ENCODE peak calls at places on chromosome 1, in six cellular contexts. One of them, this sample, is unnamed.

GRCh38 chr1:243233908-243234307 is 21.2 kb downstream of the CEP170 start:
- DNase-seq in prostate gland: no peak
- DNase-seq in left lung: no peak
- DNase-seq in thoracic aorta: no peak
- DNase-seq in heart left ventricle: no peak
- DNase-seq in pancreas: no peak
- DNase-seq in this sample: no peak

GRCh38 chr1:19079983-19080472 is 123.6 kb upstream of the IFFO2 start:
- DNase-seq in prostate gland: peak; percentile 87
- DNase-seq in left lung: no peak
- DNase-seq in thoracic aorta: no peak
- DNase-seq in heart left ventricle: no peak
- DNase-seq in pancreas: no peak
- DNase-seq in this sample: no peak

GRCh38 chr1:77313491-77313890 is 31.7 kb downstream of the AK5 start:
- DNase-seq in prostate gland: no peak
- DNase-seq in left lung: no peak
- DNase-seq in thoracic aorta: no peak
- DNase-seq in heart left ventricle: no peak
- DNase-seq in pancreas: peak; percentile 31
- DNase-seq in this sample: peak; percentile 1

GRCh38 chr1:207282496-207283380 is 38.7 kb upstream of the CD55 start:
- DNase-seq in prostate gland: no peak
- DNase-seq in left lung: no peak
- DNase-seq in thoracic aorta: no peak
- DNase-seq in heart left ventricle: no peak
- DNase-seq in pancreas: no peak
- DNase-seq in this sample: no peak

GRCh38 chr1:29853716-29854330 is 617.5 kb downstream of the PTPRU start:
- DNase-seq in prostate gland: no peak
- DNase-seq in left lung: no peak
- DNase-seq in thoracic aorta: no peak
- DNase-seq in heart left ventricle: no peak
- DNase-seq in pancreas: no peak
- DNase-seq in this sample: no peak

GRCh38 chr1:201229771-201230635 is 39.4 kb downstream of the IGFN1 start:
- DNase-seq in prostate gland: no peak
- DNase-seq in left lung: peak; percentile 7
- DNase-seq in thoracic aorta: no peak
- DNase-seq in heart left ventricle: no peak
- DNase-seq in pancreas: no peak
- DNase-seq in this sample: no peak

GRCh38 chr1:12407050-12407961 is 177.5 kb downstream of the VPS13D start:
- DNase-seq in prostate gland: peak; percentile 71
- DNase-seq in left lung: no peak
- DNase-seq in thoracic aorta: no peak
- DNase-seq in heart left ventricle: no peak
- DNase-seq in pancreas: peak; percentile 28
- DNase-seq in this sample: no peak

GRCh38 chr1:76256289-76257223 is 182.0 kb downstream of the ST6GALNAC3 start:
- DNase-seq in prostate gland: no peak
- DNase-seq in left lung: no peak
- DNase-seq in thoracic aorta: no peak
- DNase-seq in heart left ventricle: no peak
- DNase-seq in pancreas: no peak
- DNase-seq in this sample: no peak

GRCh38 chr1:246647113-246647512 is 77.1 kb upstream of the SCCPDH start:
- DNase-seq in prostate gland: no peak
- DNase-seq in left lung: no peak
- DNase-seq in thoracic aorta: no peak
- DNase-seq in heart left ventricle: peak; percentile 74
- DNase-seq in pancreas: no peak
- DNase-seq in this sample: no peak
- TF ChIP-seq CTCF in prostate gland: no peak
- TF ChIP-seq CTCF in left lung: no peak
- TF ChIP-seq CTCF in thoracic aorta: no peak
- TF ChIP-seq CTCF in heart left ventricle: peak; percentile 47
- TF ChIP-seq CTCF in pancreas: no peak
- TF ChIP-seq CTCF in this sample: no peak

GRCh38 chr1:115069626-115070308 is 19.5 kb downstream of the TSPAN2 start:
- DNase-seq in prostate gland: no peak
- DNase-seq in left lung: no peak
- DNase-seq in thoracic aorta: no peak
- DNase-seq in heart left ventricle: no peak
- DNase-seq in pancreas: no peak
- DNase-seq in this sample: no peak

GRCh38 chr1:115065021-115065420 is 24.3 kb downstream of the TSPAN2 start:
- DNase-seq in prostate gland: no peak
- DNase-seq in left lung: no peak
- DNase-seq in thoracic aorta: no peak
- DNase-seq in heart left ventricle: no peak
- DNase-seq in pancreas: no peak
- DNase-seq in this sample: no peak

GRCh38 chr1:115068780-115069179 is 20.5 kb downstream of the TSPAN2 start:
- DNase-seq in prostate gland: peak; percentile 60
- DNase-seq in left lung: peak; percentile 36
- DNase-seq in thoracic aorta: no peak
- DNase-seq in heart left ventricle: no peak
- DNase-seq in pancreas: peak; percentile 28
- DNase-seq in this sample: peak; percentile 84

GRCh38 chr1:115069186-115069585 is 20.1 kb downstream of the TSPAN2 start:
- DNase-seq in prostate gland: no peak
- DNase-seq in left lung: no peak
- DNase-seq in thoracic aorta: no peak
- DNase-seq in heart left ventricle: no peak
- DNase-seq in pancreas: no peak
- DNase-seq in this sample: peak; percentile 43

GRCh38 chr1:115067460-115067859 is 21.8 kb downstream of the TSPAN2 start:
- DNase-seq in prostate gland: peak; percentile 44
- DNase-seq in left lung: no peak
- DNase-seq in thoracic aorta: no peak
- DNase-seq in heart left ventricle: no peak
- DNase-seq in pancreas: no peak
- DNase-seq in this sample: no peak
- H3K4me1 ChIP-seq in prostate gland: no peaks in the 10 kb centered on the region
- H3K4me1 ChIP-seq in left lung: no peaks in the 10 kb centered on the region
- H3K4me1 ChIP-seq in thoracic aorta: peaks cover 35% of the 10 kb centered on the region
- H3K4me1 ChIP-seq in heart left ventricle: no peaks in the 10 kb centered on the region
- H3K4me1 ChIP-seq in pancreas: no peaks in the 10 kb centered on the region
- H3K4me1 ChIP-seq in this sample: peaks cover 30% of the 10 kb centered on the region

DNA sequence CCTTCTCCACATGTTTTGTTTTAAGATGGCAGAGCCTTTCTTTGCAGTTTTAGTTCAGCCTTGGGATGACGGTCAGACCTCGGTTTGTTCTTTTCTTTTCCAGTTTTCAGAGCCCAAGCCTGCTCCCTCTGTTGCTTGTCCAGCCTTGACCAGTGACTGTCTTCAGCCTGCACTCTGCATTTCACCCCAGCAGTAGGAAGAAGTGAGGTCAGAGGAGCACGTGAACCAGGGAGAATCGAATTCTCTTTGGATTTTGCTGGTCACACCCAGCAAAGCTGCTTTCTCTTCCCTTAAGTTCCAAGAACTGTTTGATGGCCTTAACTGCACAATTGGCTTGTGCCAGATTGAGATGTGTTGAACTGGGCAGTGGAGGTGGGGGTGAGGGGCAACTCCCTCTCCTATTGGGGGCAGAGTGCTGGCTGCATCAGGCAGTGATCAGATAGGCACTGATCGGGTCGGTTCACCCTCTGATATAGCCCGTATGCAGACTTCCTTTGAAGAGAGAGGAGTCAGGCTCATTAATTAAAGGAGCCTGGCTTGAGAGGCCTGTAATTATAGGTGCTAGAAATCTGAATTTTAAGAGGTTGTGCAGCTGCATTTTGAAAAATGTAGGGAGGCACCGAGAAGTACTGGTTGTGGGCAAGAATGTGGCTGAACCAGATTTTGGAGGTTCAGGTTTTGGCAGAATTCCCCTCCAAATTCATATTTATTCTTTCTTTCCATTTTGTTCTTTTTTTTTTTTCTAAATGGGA is 42.4 kb downstream of the PEX14 start:
- DNase-seq in prostate gland: no peak
- DNase-seq in left lung: no peak
- DNase-seq in thoracic aorta: no peak
- DNase-seq in heart left ventricle: no peak
- DNase-seq in pancreas: no peak
- DNase-seq in this sample: no peak
- H3K4me3 ChIP-seq in prostate gland: no peak overlapping the region
- H3K4me3 ChIP-seq in left lung: no peak overlapping the region
- H3K4me3 ChIP-seq in thoracic aorta: no peak overlapping the region
- H3K4me3 ChIP-seq in heart left ventricle: no peak overlapping the region
- H3K4me3 ChIP-seq in pancreas: no peak overlapping the region
- H3K4me3 ChIP-seq in this sample: no peak overlapping the region

GRCh38 chr1:65357291-65357960 is 48.1 kb downstream of the DNAJC6 start:
- DNase-seq in prostate gland: no peak
- DNase-seq in left lung: no peak
- DNase-seq in thoracic aorta: no peak
- DNase-seq in heart left ventricle: no peak
- DNase-seq in pancreas: no peak
- DNase-seq in this sample: no peak
- TF ChIP-seq CTCF in prostate gland: no peak
- TF ChIP-seq CTCF in left lung: no peak
- TF ChIP-seq CTCF in thoracic aorta: no peak
- TF ChIP-seq CTCF in heart left ventricle: no peak
- TF ChIP-seq CTCF in pancreas: no peak
- TF ChIP-seq CTCF in this sample: no peak

DNA sequence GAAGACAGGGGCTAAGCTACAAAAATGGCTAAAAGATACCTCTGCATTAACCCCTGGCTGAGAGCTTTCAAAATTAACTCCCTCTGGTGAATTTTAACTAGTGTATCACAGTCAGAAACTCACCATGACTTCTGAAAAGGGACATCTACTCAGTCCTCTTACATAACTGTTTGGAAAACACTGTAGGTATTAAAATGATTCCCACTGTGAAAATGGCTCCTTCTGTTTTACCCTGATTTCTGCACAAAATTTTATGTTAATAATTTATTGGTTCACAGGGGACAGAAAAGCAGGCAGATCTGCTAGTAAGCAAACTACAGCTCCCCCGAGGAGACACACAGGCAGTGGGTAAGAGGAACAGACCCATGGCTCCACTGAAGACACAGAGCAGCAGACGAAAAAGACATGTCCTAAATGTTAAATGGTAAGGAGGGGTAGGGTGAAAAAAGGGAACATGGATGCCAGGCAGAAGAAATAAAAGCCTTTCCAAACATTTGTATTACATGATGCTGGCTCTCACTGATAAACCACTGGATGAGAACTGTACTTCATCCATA is 111.7 kb downstream of the SLC45A1 start:
- DNase-seq in prostate gland: no peak
- DNase-seq in left lung: no peak
- DNase-seq in thoracic aorta: no peak
- DNase-seq in heart left ventricle: no peak
- DNase-seq in pancreas: no peak
- DNase-seq in this sample: no peak
- H3K4me1 ChIP-seq in prostate gland: peaks cover 12% of the 10 kb centered on the region
- H3K4me1 ChIP-seq in left lung: peaks cover 10% of the 10 kb centered on the region
- H3K4me1 ChIP-seq in thoracic aorta: peaks cover 16% of the 10 kb centered on the region
- H3K4me1 ChIP-seq in heart left ventricle: peaks cover 5% of the 10 kb centered on the region
- H3K4me1 ChIP-seq in pancreas: peaks cover 9% of the 10 kb centered on the region
- H3K4me1 ChIP-seq in this sample: peaks cover 29% of the 10 kb centered on the region

GRCh38 chr1:53062731-53063591 is 948 bp downstream of the PODN start:
- DNase-seq in prostate gland: no peak
- DNase-seq in left lung: no peak
- DNase-seq in thoracic aorta: no peak
- DNase-seq in heart left ventricle: no peak
- DNase-seq in pancreas: no peak
- DNase-seq in this sample: peak; percentile 28

GRCh38 chr1:53063744-53064515 is 1.9 kb downstream of the PODN start:
- DNase-seq in prostate gland: no peak
- DNase-seq in left lung: no peak
- DNase-seq in thoracic aorta: no peak
- DNase-seq in heart left ventricle: no peak
- DNase-seq in pancreas: no peak
- DNase-seq in this sample: no peak

GRCh38 chr1:53060580-53060979 is 1.4 kb upstream of the PODN start:
- DNase-seq in prostate gland: no peak
- DNase-seq in left lung: no peak
- DNase-seq in thoracic aorta: no peak
- DNase-seq in heart left ventricle: no peak
- DNase-seq in pancreas: no peak
- DNase-seq in this sample: no peak

GRCh38 chr1:53061859-53062714 is at the start of gene PODN:
- DNase-seq in prostate gland: no peak
- DNase-seq in left lung: no peak
- DNase-seq in thoracic aorta: no peak
- DNase-seq in heart left ventricle: peak; percentile 47
- DNase-seq in pancreas: no peak
- DNase-seq in this sample: peak; percentile 17

GRCh38 chr1:53061123-53061858 is 722 bp upstream of the PODN start:
- DNase-seq in prostate gland: no peak
- DNase-seq in left lung: no peak
- DNase-seq in thoracic aorta: no peak
- DNase-seq in heart left ventricle: no peak
- DNase-seq in pancreas: no peak
- DNase-seq in this sample: peak; percentile 19
- H3K4me3 ChIP-seq in prostate gland: peak overlapping the region; percentile 46
- H3K4me3 ChIP-seq in left lung: peak overlapping the region; percentile 38
- H3K4me3 ChIP-seq in thoracic aorta: peak overlapping the region; percentile 79
- H3K4me3 ChIP-seq in heart left ventricle: peak overlapping the region; percentile 82
- H3K4me3 ChIP-seq in pancreas: peak overlapping the region; percentile 15
- H3K4me3 ChIP-seq in this sample: peak overlapping the region; percentile 49

GRCh38 chr1:115476616-115477015 is 138.6 kb upstream of the NGF start:
- DNase-seq in prostate gland: no peak
- DNase-seq in left lung: no peak
- DNase-seq in thoracic aorta: no peak
- DNase-seq in heart left ventricle: no peak
- DNase-seq in pancreas: no peak
- DNase-seq in this sample: no peak
- TF ChIP-seq CTCF in prostate gland: no peak
- TF ChIP-seq CTCF in left lung: no peak
- TF ChIP-seq CTCF in thoracic aorta: no peak
- TF ChIP-seq CTCF in heart left ventricle: no peak
- TF ChIP-seq CTCF in pancreas: no peak
- TF ChIP-seq CTCF in this sample: no peak

This sample was measured in thyroid gland.